ENCODE peak calls at places on chromosomes 11 and 22, in five cellular contexts. T is HEK293T; N is H9; G is hypothalamus; W is stimulated activated CD4-positive, alpha-beta T cell treated with anti-CD3 and anti-CD28 coated beads, Interleukin-4, amount 100 ng/mL, for 24 hours. C is an unnamed sample.

GRCh38 chr11:120028181-120028935 is 109.6 kb downstream of the TRIM29 start:
- DNase-seq in T (no peak), G (no peak), W (no peak), N (peak), C (no peak)

GRCh38 chr11:65589444-65590239 is 6.0 kb downstream of the KCNK7 start:
- DNase-seq in T (no peak), W (no peak), N (no peak), G (no peak), C (no peak)

GRCh38 chr11:12195773-12196172 is 85.4 kb downstream of the MICAL2 start:
- DNase-seq in T (no peak), G (no peak), W (peak), N (no peak), C (peak)

GRCh38 chr22:49340406-49340805 is 487.3 kb downstream of the BRD1 start:
- DNase-seq in G (no peak), N (no peak), W (no peak), T (no peak), C (no peak)

GRCh38 chr11:35553831-35554230 is 28.4 kb upstream of the PAMR1 start:
- DNase-seq in G (no peak), W (no peak), N (no peak), T (no peak), C (peak)

GRCh38 chr11:2185324-2186085 is 13.9 kb upstream of the TH start:
- DNase-seq in G (no peak), T (no peak), W (no peak), N (no peak), C (no peak)

GRCh38 chr11:44506375-44507016 is 59.0 kb upstream of the CD82 start:
- DNase-seq in T (peak), W (no peak), G (no peak), N (no peak), C (peak)

GRCh38 chr11:8003187-8003586 is 16.1 kb downstream of the EIF3F start:
- DNase-seq in N (no peak), W (no peak), T (no peak), G (no peak), C (no peak)

GRCh38 chr22:17501679-17502285 is 61.5 kb upstream of the SLC25A18 start:
- DNase-seq in N (no peak), W (peak), G (no peak), T (peak), C (peak)